ENCODE peak calls at places on chromosomes 1 and 21, in ten cellular contexts. Q is stimulated activated CD4-positive, alpha-beta T cell treated with anti-CD3 and anti-CD28 coated beads, Interleukin-12 subunit alpha, Interleukin-12 subunit beta, amount 100 ng/mL, for 24 hours; A is CD4-positive, alpha-beta T cell; N is stimulated activated naive B cell treated with anti-CD40 and anti-IgM and Interleukin-4, amounts not matched to agents 10 μg/mL and 1 μg/mL and 100 μg/mL, for 72 hours; D is HEK293T; I is activated T-cell treated with anti-CD3 and anti-CD28 coated beads, Interleukin-2, amount 50 U/mL, for 4 hours; L is dorsolateral prefrontal cortex; J is NAMALWA; K is IMR-90; P is C1 segment of cervical spinal cord. X is an unnamed sample.

GRCh38 chr1:155012052-155012546 is 9.5 kb downstream of the ZBTB7B start:
- DNase-seq in Q (no peak), A (no peak), N (no peak), D (peak; percentile 63), I (no peak), L (peak; percentile 81), J (no peak), K (no peak), P (peak; percentile 80), X (peak; percentile 96)

GRCh38 chr21:34593423-34593822 is 21.5 kb downstream of the RCAN1 start:
- DNase-seq in Q (no peak), A (no peak), N (no peak), D (no peak), I (no peak), L (no peak), J (no peak), K (no peak), P (no peak), X (no peak)

GRCh38 chr1:37410080-37410479 is 64.3 kb upstream of the ZC3H12A start:
- DNase-seq in Q (no peak), A (no peak), N (no peak), D (no peak), I (no peak), L (peak; percentile 34), J (no peak), K (no peak), P (no peak), X (no peak)

GRCh38 chr1:202259705-202260104 is 66.1 kb downstream of the LGR6 start:
- DNase-seq in Q (no peak), A (no peak), N (no peak), D (no peak), I (no peak), L (no peak), J (no peak), K (no peak), P (no peak), X (no peak)

GRCh38 chr1:218939095-218939494 is 234.6 kb upstream of the LYPLAL1 start:
- DNase-seq in Q (no peak), A (no peak), N (no peak), D (no peak), I (no peak), L (no peak), J (no peak), K (no peak), P (no peak), X (no peak)

GRCh38 chr1:236654511-236654910 is 31.8 kb upstream of the ACTN2 start:
- DNase-seq in Q (no peak), A (no peak), N (no peak), D (no peak), I (no peak), L (no peak), J (no peak), K (no peak), P (no peak), X (no peak)

GRCh38 chr1:180083164-180083563 is 71.5 kb upstream of the QSOX1 start:
- DNase-seq in Q (no peak), A (no peak), N (no peak), D (no peak), I (no peak), L (no peak), J (no peak), K (peak; percentile 43), P (no peak), X (no peak)

GRCh38 chr1:42128984-42129383 is 24.2 kb upstream of the GUCA2B start:
- DNase-seq in Q (no peak), A (no peak), N (no peak), D (no peak), I (no peak), L (no peak), J (no peak), K (no peak), P (no peak), X (no peak)

GRCh38 chr1:157252473-157252872 is 114.3 kb upstream of the ETV3 start:
- DNase-seq in Q (no peak), A (no peak), N (no peak), D (no peak), I (no peak), L (no peak), J (no peak), K (no peak), P (no peak), X (no peak)

GRCh38 chr1:46522184-46522968 is 29.1 kb downstream of the KNCN start:
- DNase-seq in Q (peak; percentile 17), A (no peak), N (no peak), D (no peak), I (no peak), L (no peak), J (no peak), K (peak; percentile 45), P (peak; percentile 63), X (no peak)

GRCh38 chr1:212037900-212038299 is 2.4 kb downstream of the DTL start:
- DNase-seq in Q (no peak), A (no peak), N (no peak), D (no peak), I (no peak), L (no peak), J (no peak), K (no peak), P (no peak), X (no peak)

GRCh38 chr1:16158025-16158424 is 2.2 kb upstream of the EPHA2 start:
- DNase-seq in Q (no peak), A (peak; percentile 63), N (no peak), D (no peak), I (no peak), L (no peak), J (peak; percentile 35), K (no peak), P (no peak), X (no peak)

GRCh38 chr1:241899211-241899610 is 51.2 kb downstream of the EXO1 start:
- DNase-seq in Q (no peak), A (no peak), N (no peak), D (no peak), I (no peak), L (no peak), J (peak; percentile 48), K (no peak), P (no peak), X (no peak)

GRCh38 chr1:107662976-107663375 is 302.0 kb downstream of the VAV3 start:
- DNase-seq in Q (no peak), A (no peak), N (no peak), D (no peak), I (no peak), L (no peak), J (no peak), K (no peak), P (no peak), X (no peak)

GRCh38 chr1:227789881-227790400 is 25.5 kb upstream of the PRSS38 start:
- DNase-seq in Q (no peak), A (no peak), N (no peak), D (no peak), I (no peak), L (no peak), J (no peak), K (no peak), P (no peak), X (peak; percentile 10)

GRCh38 chr1:53361541-53361961 is 33.7 kb upstream of the LRP8 start:
- DNase-seq in Q (no peak), A (no peak), N (no peak), D (no peak), I (no peak), L (no peak), J (no peak), K (no peak), P (no peak), X (no peak)